ENCODE peak calls at places on chromosomes 5 and 9, in ten cellular contexts. S, Y, C, U, I, N, P, M, V and R are unnamed samples.
A peak's percentile ranks its signal among the peaks of the same experiment; 100 is the strongest.

GRCh38 chr9:130871395-130872057 is 25.1 kb downstream of the QRFP start:
- DNase-seq in N (no peak), Y (no peak), C (no peak), S (no peak), V (no peak), I (no peak), M (no peak), U (no peak), P (no peak), R (no peak)

GRCh38 chr5:376951-377325 is 55.4 kb downstream of the AHRR start:
- DNase-seq in P (no peak), C (no peak), Y (no peak), V (no peak), N (no peak), I (no peak), M (no peak), S (no peak), U (no peak), R (no peak)

GRCh38 chr5:30040483-30041116 is 1152.9 kb upstream of the CDH6 start:
- DNase-seq in V (peak; percentile 25), S (peak; percentile 9), P (no peak), I (peak; percentile 87), C (no peak), U (no peak), N (no peak), Y (peak; percentile 93), M (no peak), R (no peak)

GRCh38 chr9:123225374-123225813 is 43.0 kb downstream of the STRBP start:
- DNase-seq in N (peak; percentile 24), S (peak; percentile 11), I (peak; percentile 57), P (peak; percentile 36), Y (peak; percentile 90), V (peak; percentile 61), U (no peak), M (no peak), C (peak; percentile 31), R (no peak)

GRCh38 chr9:28820741-28821140 is 1247.5 kb upstream of the C9orf72 start:
- DNase-seq in I (no peak), Y (no peak), M (no peak), P (no peak), C (no peak), V (no peak), U (no peak), N (no peak), S (no peak), R (no peak)

GRCh38 chr5:159049844-159050318 is 49.8 kb downstream of the EBF1 start:
- DNase-seq in I (peak; percentile 46), V (no peak), N (no peak), U (no peak), P (no peak), M (no peak), C (no peak), Y (peak; percentile 82), S (no peak), R (no peak)

GRCh38 chr9:121830441-121831140 is 179.2 kb downstream of the DAB2IP start:
- DNase-seq in V (no peak), Y (no peak), M (no peak), S (no peak), I (peak; percentile 36), P (no peak), N (no peak), C (no peak), U (no peak), R (no peak)

GRCh38 chr9:6956796-6957355 is 199.1 kb downstream of the KDM4C start:
- DNase-seq in U (no peak), M (no peak), P (no peak), Y (no peak), V (no peak), N (no peak), I (peak; percentile 19), S (peak; percentile 14), C (no peak), R (no peak)

GRCh38 chr5:163586431-163587033 is 81.1 kb downstream of the MAT2B start:
- DNase-seq in M (no peak), Y (no peak), S (no peak), U (no peak), I (no peak), V (no peak), N (no peak), C (no peak), P (no peak), R (no peak)

GRCh38 chr5:63053019-63053638 is 474.5 kb downstream of the LRRC70 start:
- DNase-seq in N (no peak), P (no peak), S (peak; percentile 84), V (no peak), I (no peak), Y (no peak), M (peak; percentile 49), C (no peak), U (peak; percentile 64), R (no peak)

GRCh38 chr5:170201311-170201710 is 31.5 kb upstream of the C5orf58 start:
- DNase-seq in V (no peak), Y (no peak), C (no peak), U (no peak), P (no peak), N (no peak), M (no peak), I (no peak), S (no peak), R (no peak)

GRCh38 chr9:85508616-85509015 is 233.1 kb downstream of the AGTPBP1 start:
- DNase-seq in C (no peak), Y (peak; percentile 20), M (no peak), I (peak; percentile 45), S (no peak), N (no peak), P (no peak), V (no peak), U (no peak), R (no peak)

GRCh38 chr5:174383196-174384178 is 338.0 kb downstream of the NSG2 start:
- DNase-seq in V (no peak), I (no peak), S (no peak), Y (peak; percentile 20), P (no peak), U (no peak), C (no peak), N (no peak), M (no peak), R (no peak)

GRCh38 chr9:22124263-22125011 is 115.3 kb upstream of the CDKN2B start:
- DNase-seq in C (no peak), V (peak; percentile 95), I (no peak), U (no peak), P (no peak), M (no peak), Y (peak; percentile 50), N (no peak), S (peak; percentile 60), R (no peak)

GRCh38 chr5:9034671-9035070 is 511.2 kb downstream of the SEMA5A start:
- DNase-seq in S (no peak), I (no peak), C (no peak), P (no peak), N (no peak), M (no peak), Y (peak; percentile 94), U (no peak), V (no peak), R (no peak)

GRCh38 chr5:114387433-114387832 is 25.6 kb downstream of the KCNN2 start:
- DNase-seq in C (no peak), V (no peak), S (no peak), U (no peak), M (no peak), N (no peak), Y (no peak), I (peak; percentile 55), P (no peak), R (no peak)

GRCh38 chr5:152349683-152350526 is 55.2 kb downstream of the NMUR2 start:
- DNase-seq in U (no peak), N (no peak), M (peak; percentile 45), V (peak; percentile 41), I (peak; percentile 64), S (peak; percentile 61), P (no peak), C (no peak), Y (peak; percentile 50), R (no peak)